ENCODE peak calls at places on chromosomes 11 and 22, in seven cellular contexts. W is foreskin keratinocyte, A is colonic mucosa, X is cardiac fibroblast, N is choroid plexus epithelial cell, P is heart right ventricle, U is neural progenitor cell. F is an unnamed sample.

GRCh38 chr11:35250631-35251030 is 111.7 kb downstream of the CD44 start:
- DNase-seq in W (no peak), A (no peak), X (no peak), N (no peak), P (no peak), U (no peak), F (no peak)

GRCh38 chr11:121722431-121723256 is 269.9 kb upstream of the SORL1-AS1 start:
- DNase-seq in W (peak), A (peak), X (peak), N (peak), P (peak), U (peak), F (no peak)

GRCh38 chr11:24513837-24514594 is 17.2 kb downstream of the LUZP2 start:
- DNase-seq in W (no peak), A (no peak), X (no peak), N (no peak), P (no peak), U (peak), F (no peak)

GRCh38 chr22:37713761-37714160 is 16.9 kb downstream of the TRIOBP start:
- DNase-seq in W (no peak), A (no peak), X (no peak), N (no peak), P (no peak), U (no peak), F (no peak)

GRCh38 chr11:119356349-119357031 is 10.0 kb upstream of the MFRP start:
- DNase-seq in W (peak), A (peak), X (peak), N (peak), P (peak), U (peak), F (peak)

GRCh38 chr11:116485425-116485824 is 287.4 kb downstream of the BUD13 start:
- DNase-seq in W (no peak), A (no peak), X (no peak), N (no peak), P (no peak), U (no peak), F (no peak)

GRCh38 chr11:45590743-45591142 is 74.7 kb downstream of the CHST1 start:
- DNase-seq in W (no peak), A (no peak), X (no peak), N (no peak), P (peak), U (no peak), F (no peak)

GRCh38 chr11:89625171-89625570 is 84.9 kb upstream of the TRIM77 start:
- DNase-seq in W (no peak), A (no peak), X (no peak), N (peak), P (no peak), U (no peak), F (no peak)

GRCh38 chr22:46053563-46054090 is 76.7 kb upstream of the WNT7B start:
- DNase-seq in W (peak), A (peak), X (peak), N (peak), P (peak), U (no peak), F (peak)

GRCh38 chr22:44003016-44003775 is 20.9 kb upstream of the PARVB start:
- DNase-seq in W (no peak), A (no peak), X (no peak), N (no peak), P (no peak), U (no peak), F (no peak)

GRCh38 chr11:36454551-36454950 is 55.5 kb downstream of the TRAF6 start:
- DNase-seq in W (no peak), A (no peak), X (no peak), N (no peak), P (no peak), U (no peak), F (no peak)

GRCh38 chr11:47233989-47234668 is 14.5 kb downstream of the ACP2 start:
- DNase-seq in W (peak), A (no peak), X (peak), N (peak), P (peak), U (peak), F (no peak)

GRCh38 chr22:37559901-37560681 is at the start of gene CDC42EP1:
- DNase-seq in W (peak), A (peak), X (peak), N (peak), P (no peak), U (peak), F (no peak)

DNA sequence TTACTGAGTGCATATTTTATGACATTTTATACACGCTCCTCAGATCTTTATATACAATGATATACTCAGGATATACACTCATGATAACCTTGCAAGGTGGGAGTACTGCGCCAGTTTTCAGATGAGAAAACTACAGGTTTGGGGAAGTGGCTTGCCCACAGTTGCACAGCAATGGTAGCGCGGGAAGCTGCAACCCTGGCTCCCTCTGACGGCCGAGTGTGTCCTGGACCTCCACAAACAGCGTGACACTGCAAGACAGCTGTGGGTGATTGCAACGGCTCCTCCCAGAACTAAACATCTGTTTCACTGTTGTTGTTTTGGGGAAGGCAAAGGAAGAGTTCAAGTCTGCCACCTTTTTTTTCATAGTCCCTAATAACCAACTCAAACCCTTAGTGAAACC is 47.0 kb downstream of the PACSIN2 start:
- DNase-seq in W (no peak), A (peak), X (peak), N (no peak), P (peak), U (no peak), F (no peak)
- TF ChIP-seq CTCF in W (no peak), A (no peak), X (peak), N (no peak), P (peak), U (no peak), F (peak)

GRCh38 chr11:83292709-83293435 is 6.7 kb upstream of the CCDC90B start:
- DNase-seq in W (peak), A (peak), X (peak), N (peak), P (peak), U (peak), F (no peak)
- TF ChIP-seq CTCF in W (peak), A (peak), X (peak), N (peak), P (peak), U (peak), F (peak)

GRCh38 chr11:5007561-5007960 is 12.9 kb downstream of the OR51L1 start:
- DNase-seq in W (no peak), A (no peak), X (peak), N (peak), P (no peak), U (no peak), F (no peak)

DNA sequence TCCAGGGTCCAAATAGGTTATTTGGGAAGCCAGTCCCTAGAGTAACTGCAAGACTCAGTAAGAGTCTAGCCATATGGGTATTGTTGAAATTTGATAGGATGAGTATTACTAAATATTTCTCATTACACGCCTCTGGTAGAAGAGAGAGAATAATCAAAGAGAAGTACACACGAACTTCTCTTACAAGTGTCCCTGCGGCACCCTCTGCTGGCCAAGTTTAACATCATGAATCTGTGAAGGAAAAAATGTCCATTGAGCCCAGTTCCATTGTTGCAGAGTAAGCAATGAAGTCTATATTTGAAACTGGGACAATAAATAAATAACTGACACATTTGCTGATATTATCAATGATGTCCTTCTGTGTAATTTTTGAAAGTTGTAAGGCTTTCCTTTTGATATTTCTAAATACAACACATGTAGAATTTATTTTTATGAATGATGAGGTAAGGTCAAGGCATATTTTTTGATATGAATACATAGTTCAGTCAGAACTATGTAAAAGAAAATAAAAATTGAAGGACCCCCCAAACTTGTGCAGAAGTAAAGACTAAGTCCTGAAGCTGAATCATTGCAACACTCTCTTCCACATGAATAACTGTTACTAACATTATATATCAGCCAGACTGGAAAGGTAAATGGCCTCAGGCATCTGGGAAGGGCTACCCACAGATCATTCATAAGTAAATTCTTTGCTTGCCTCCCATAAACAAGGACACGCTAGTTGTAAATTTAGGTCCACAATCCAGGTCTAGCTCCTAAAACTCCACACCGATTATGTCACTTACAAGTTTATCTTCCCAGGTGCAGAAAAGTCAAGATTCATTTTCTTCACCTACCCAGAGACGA is 10.0 kb downstream of the OR51L1 start:
- DNase-seq in W (peak), A (peak), X (peak), N (peak), P (peak), U (peak), F (no peak)
- TF ChIP-seq CTCF in W (peak), A (peak), X (peak), N (peak), P (peak), U (peak), F (peak)

GRCh38 chr11:1360181-1360834 is 29.4 kb upstream of the BRSK2 start:
- DNase-seq in W (no peak), A (no peak), X (no peak), N (no peak), P (no peak), U (no peak), F (no peak)
- TF ChIP-seq CTCF in W (no peak), A (no peak), X (no peak), N (no peak), P (no peak), U (no peak), F (no peak)

DNA sequence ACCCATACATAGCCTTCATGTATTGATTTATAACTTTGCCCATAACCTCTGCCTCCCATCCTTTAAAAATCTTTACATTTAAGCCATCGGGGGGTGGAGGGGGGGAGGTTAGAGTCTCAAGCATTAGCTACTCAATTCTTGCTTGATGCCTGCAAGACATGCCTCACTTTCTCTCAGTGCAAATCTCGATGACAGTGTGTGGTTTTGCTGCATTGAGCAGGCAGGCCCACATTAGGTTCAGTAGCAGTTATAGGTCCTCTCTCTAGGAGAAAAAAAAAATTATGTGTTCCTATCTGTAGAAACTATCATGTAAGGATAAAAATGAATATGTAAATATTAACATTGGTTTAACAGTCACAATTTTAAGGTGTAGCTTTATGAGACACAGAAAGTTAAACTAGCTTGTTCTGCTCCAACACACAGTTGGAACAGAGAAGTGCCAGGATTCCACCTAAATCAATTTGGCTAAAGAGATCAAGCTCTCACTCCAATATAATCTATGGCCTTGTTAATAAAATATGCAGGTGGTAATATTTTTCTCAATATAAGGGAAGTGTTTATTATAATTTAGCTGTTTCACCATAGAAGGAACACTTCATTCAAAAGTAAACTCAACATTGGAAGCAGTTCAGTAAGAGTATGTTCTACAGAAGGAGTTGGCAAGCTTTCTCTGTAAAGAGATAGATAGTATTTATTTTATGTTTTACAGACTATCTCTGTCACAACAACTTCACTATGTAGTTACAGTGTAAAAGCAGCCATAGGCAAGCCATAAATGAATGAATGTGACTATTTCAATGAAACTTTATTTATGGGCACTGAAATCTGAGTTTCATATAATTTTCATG is 313.8 kb upstream of the ANO3 start:
- DNase-seq in W (no peak), A (no peak), X (no peak), N (no peak), P (no peak), U (no peak), F (no peak)
- TF ChIP-seq CTCF in W (no peak), A (no peak), X (no peak), N (no peak), P (no peak), U (no peak), F (no peak)

DNA sequence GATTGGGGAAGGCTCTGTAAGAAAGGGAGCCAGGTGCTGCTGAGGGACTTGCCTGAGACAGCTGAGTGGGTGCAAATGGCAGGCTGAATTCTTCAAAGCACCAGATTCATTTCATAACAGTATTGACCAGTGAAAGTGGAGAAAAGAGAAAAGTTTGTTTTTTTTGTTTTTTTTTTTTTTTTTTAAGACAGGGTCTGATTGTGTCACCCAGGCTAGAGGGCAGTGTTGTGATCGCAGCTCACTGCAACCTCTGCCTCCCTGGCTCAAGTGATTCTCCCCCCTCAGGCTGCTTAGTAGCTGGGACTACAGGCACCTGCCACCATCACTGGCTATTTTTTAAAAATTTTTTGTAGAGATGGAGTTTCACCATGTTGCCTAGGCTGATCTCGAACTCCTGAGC is 494.0 kb downstream of the MIAT start:
- DNase-seq in W (no peak), A (no peak), X (no peak), N (no peak), P (no peak), U (peak), F (no peak)
- TF ChIP-seq CTCF in W (no peak), A (no peak), X (peak), N (peak), P (no peak), U (peak), F (peak)

GRCh38 chr11:13602844-13603243 is 65.6 kb upstream of the FAR1 start:
- DNase-seq in W (no peak), A (no peak), X (no peak), N (no peak), P (no peak), U (peak), F (no peak)
- TF ChIP-seq CTCF in W (no peak), A (no peak), X (no peak), N (no peak), P (no peak), U (peak), F (no peak)

GRCh38 chr11:68761801-68762200 is 10.5 kb upstream of the TESMIN start:
- DNase-seq in W (no peak), A (no peak), X (no peak), N (no peak), P (no peak), U (no peak), F (no peak)

GRCh38 chr11:68763181-68763721 is 11.9 kb upstream of the TESMIN start:
- DNase-seq in W (peak), A (no peak), X (no peak), N (peak), P (no peak), U (peak), F (no peak)

GRCh38 chr11:68762481-68762880 is 11.2 kb upstream of the TESMIN start:
- DNase-seq in W (no peak), A (no peak), X (no peak), N (no peak), P (no peak), U (no peak), F (no peak)

GRCh38 chr11:68764746-68765145 is 13.4 kb upstream of the TESMIN start:
- DNase-seq in W (no peak), A (no peak), X (no peak), N (no peak), P (no peak), U (no peak), F (no peak)

GRCh38 chr11:68763926-68764657 is 12.8 kb upstream of the TESMIN start:
- DNase-seq in W (no peak), A (no peak), X (no peak), N (no peak), P (no peak), U (peak), F (no peak)
- TF ChIP-seq CTCF in W (peak), A (no peak), X (no peak), N (peak), P (peak), U (peak), F (peak)

F was measured in chondrocyte.